ENCODE peak calls at places on chromosomes 5 and 9, in four cellular contexts. J is trophoblast cell, W is mesenchymal stem cell, A is H1. O is an unnamed sample.

GRCh38 chr9:22214497-22215031 is 205.5 kb upstream of the CDKN2B start:
- DNase-seq in A (no peak), J (no peak), W (peak; percentile 79), O (no peak)

GRCh38 chr5:73311291-73312110 is 137.1 kb downstream of the FOXD1 start:
- DNase-seq in W (peak; percentile 93), A (no peak), J (no peak), O (peak; percentile 32)

GRCh38 chr5:36688722-36689121 is 82.3 kb downstream of the SLC1A3 start:
- DNase-seq in W (peak; percentile 12), J (peak; percentile 27), A (no peak), O (no peak)

GRCh38 chr5:57594436-57594835 is 111.8 kb upstream of the ACTBL2 start:
- DNase-seq in J (no peak), A (no peak), W (no peak), O (no peak)

GRCh38 chr9:96383165-96383939 is at the start of gene SLC35D2:
- DNase-seq in A (no peak), J (peak; percentile 71), W (peak; percentile 70), O (peak; percentile 37)

GRCh38 chr5:31811210-31811609 is 172.3 kb downstream of the PDZD2 start:
- DNase-seq in J (peak; percentile 87), W (peak; percentile 89), A (no peak), O (no peak)

GRCh38 chr5:24899180-24899579 is 254.4 kb upstream of the CDH10 start:
- DNase-seq in A (no peak), J (no peak), W (peak; percentile 32), O (no peak)

GRCh38 chr5:171595801-171596231 is 176.4 kb downstream of the FGF18 start:
- DNase-seq in W (peak; percentile 57), J (no peak), A (no peak), O (no peak)

GRCh38 chr5:91038180-91038808 is 344.8 kb downstream of the ARRDC3 start:
- DNase-seq in J (no peak), A (no peak), W (no peak), O (no peak)

GRCh38 chr5:24623018-24623417 is 21.8 kb downstream of the CDH10 start:
- DNase-seq in W (no peak), A (no peak), J (no peak), O (no peak)

GRCh38 chr9:114285166-114285867 is 37.6 kb upstream of the ORM1 start:
- DNase-seq in W (peak; percentile 93), J (no peak), A (no peak), O (no peak)

GRCh38 chr5:77167695-77168111 is 42.8 kb upstream of the PDE8B start:
- DNase-seq in W (peak; percentile 81), A (no peak), J (no peak), O (no peak)

GRCh38 chr5:76473676-76474075 is 70.6 kb downstream of the IQGAP2 start:
- DNase-seq in W (no peak), J (no peak), A (no peak), O (no peak)

GRCh38 chr9:7097040-7097715 is 339.4 kb downstream of the KDM4C start:
- DNase-seq in A (no peak), J (no peak), W (no peak), O (no peak)

DNA sequence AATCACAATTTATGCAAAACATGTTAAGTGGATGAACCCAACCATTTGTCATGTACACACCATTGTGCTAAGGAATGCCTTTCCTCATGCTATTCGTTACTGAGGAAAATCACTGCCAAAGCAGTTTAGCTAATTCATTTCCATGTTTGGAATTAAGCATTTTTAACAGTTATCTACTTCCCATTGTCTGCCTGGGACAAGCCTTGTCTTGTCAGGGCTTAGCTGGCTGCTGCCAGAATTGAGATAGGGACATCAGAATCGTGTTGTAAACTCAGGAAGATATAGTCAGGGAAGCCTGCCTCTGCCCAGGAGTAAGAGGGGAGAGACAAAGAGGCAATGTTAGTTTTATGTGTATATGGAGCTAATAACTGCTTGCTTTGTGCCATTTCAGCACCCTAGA is 129.4 kb upstream of the MEF2C start:
- DNase-seq in W (no peak), A (no peak), J (no peak), O (no peak)
- H2BK12ac ChIP-seq in W (no peak overlapping the region), A (no peak overlapping the region), J (no peak overlapping the region), O (no peak overlapping the region)

DNA sequence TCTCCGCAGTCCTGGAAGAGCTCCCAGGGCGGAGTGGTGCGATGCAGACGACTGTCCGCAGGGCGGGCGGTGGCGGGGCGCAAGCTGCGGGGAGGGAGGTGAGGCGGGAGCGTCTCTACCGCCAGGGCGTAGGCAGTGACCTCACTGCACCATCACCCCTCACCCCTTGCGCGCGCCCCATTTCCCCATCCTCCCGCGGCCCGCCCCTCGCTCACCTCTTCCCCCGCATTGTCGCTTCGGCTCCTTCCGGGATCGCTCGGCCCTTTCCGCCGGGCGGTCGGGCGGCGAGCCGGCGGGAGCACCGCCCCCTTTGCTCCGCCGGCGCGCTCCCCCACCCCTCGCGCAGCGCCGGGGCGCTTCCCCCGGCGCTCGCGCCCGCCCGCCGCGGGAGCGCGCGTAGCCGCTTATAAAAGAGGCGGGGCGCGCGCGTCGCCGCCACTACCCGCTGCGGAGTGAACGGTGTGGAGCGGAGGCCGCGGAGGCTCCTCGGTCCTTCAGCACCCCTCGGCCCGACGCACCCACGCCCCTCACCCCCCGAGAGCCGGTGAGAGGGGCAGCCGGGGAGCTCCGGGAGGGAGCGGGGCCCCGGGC is at the start of gene SPTAN1:
- DNase-seq in A (peak; percentile 75), J (peak; percentile 64), W (peak; percentile 93), O (peak; percentile 93)
- H2BK120ac ChIP-seq in A (no peak within 1 kb of the TSS), J (peak within 1 kb of the TSS; percentile 64), W (peak within 1 kb of the TSS; percentile 95), O (no peak within 1 kb of the TSS)

GRCh38 chr9:38074441-38074943 is 5.5 kb upstream of the SHB start:
- DNase-seq in W (no peak), J (no peak), A (no peak), O (no peak)
- H3K4me3 ChIP-seq in W (no peak overlapping the region), J (no peak overlapping the region), A (no peak overlapping the region), O (no peak overlapping the region)

GRCh38 chr9:23683476-23684095 is 142.5 kb downstream of the ELAVL2 start:
- DNase-seq in J (no peak), W (peak; percentile 34), A (no peak), O (no peak)
- H2BK12ac ChIP-seq in J (peak overlapping the region; percentile 72), W (no peak overlapping the region), A (peak overlapping the region; percentile 77), O (no peak overlapping the region)

DNA sequence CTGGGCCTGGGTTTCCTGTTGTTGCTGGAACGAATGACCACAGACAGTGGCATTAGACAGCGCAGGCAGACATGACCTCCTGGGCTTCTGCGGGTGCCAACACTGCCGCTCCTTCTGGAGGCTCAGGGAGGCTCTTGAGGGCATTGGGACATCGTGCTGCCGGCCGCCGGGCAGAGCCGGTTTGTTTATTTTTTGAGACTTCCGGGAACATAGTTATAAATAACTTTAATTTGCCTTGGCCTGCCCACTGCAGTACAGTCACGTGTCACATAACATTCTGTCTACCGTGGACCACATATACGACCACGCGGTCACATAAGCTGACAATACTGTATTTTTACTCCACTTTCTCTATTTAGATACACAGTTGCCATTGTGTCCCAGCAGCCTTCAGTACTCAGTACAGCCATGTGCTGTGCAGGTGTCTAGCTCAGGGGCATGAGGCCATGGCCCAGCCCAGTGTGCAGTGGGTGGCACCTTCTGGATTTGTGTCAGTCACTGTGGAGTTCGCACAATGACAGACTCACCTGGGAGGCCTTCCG is 8.2 kb upstream of the TOR4A start:
- DNase-seq in J (no peak), W (peak; percentile 92), A (no peak), O (no peak)
- H2BK120ac ChIP-seq in J (no peak overlapping the region), W (peak overlapping the region; percentile 91), A (no peak overlapping the region), O (no peak overlapping the region)

GRCh38 chr5:38257236-38258036 is 923 bp upstream of the EGFLAM start:
- DNase-seq in J (no peak), W (peak; percentile 9), A (no peak), O (peak; percentile 32)

GRCh38 chr5:38259062-38259857 is 901 bp downstream of the EGFLAM start:
- DNase-seq in W (no peak), J (no peak), A (no peak), O (no peak)

GRCh38 chr5:38253759-38254158 is 4.6 kb upstream of the EGFLAM start:
- DNase-seq in A (no peak), J (no peak), W (no peak), O (no peak)

GRCh38 chr5:38258037-38258318 is 381 bp upstream of the EGFLAM start:
- DNase-seq in J (no peak), W (no peak), A (no peak), O (no peak)

DNA sequence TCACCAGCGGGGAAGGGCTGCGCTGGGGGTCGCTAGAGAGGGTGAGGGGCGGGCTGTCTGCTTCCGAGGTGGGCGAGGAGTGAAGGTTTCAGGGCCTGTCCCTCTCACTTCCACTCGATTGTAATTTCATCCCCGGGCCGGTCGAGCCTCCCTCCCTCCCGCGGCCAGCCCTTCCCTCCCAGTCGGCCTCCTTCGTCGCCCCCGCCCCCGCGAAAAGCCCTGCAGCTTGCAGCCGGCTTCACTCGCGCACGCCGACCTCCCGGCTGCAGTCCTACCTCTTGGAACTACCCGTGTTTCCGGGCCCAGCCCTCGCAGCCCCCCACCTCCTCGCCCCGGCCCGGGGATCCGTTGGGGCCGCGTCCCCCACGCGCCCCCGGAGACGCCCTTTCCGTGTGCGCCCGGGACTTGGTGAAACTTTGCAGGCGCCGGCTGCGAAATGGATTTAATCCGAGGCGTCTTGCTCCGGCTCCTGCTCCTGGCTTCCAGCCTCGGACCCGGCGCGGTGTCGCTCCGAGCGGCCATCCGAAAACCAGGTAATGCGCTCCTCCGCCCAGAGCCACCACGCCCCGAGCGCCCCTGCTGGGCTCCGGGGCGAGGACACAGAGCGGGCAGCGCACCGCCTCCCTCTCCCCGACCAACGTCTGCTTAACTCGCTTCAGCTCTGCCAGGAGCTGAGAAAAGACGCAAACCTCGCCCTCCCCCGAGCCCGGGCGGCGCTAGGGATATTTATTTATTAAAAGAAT is at the start of gene EGFLAM:
- DNase-seq in W (peak; percentile 39), J (no peak), A (peak; percentile 43), O (peak; percentile 56)
- H3K4me3 ChIP-seq in W (peak within 1 kb of the TSS; percentile 32), J (peak within 1 kb of the TSS; percentile 25), A (peak within 1 kb of the TSS; percentile 51), O (peak within 1 kb of the TSS; percentile 32)

GRCh38 chr9:3177921-3178320 is 334.0 kb upstream of the PUM3 start:
- DNase-seq in W (no peak), A (no peak), J (no peak), O (no peak)

GRCh38 chr9:3177362-3177761 is 333.5 kb upstream of the PUM3 start:
- DNase-seq in J (no peak), A (no peak), W (no peak), O (no peak)

GRCh38 chr9:3173374-3173773 is 329.5 kb upstream of the PUM3 start:
- DNase-seq in W (no peak), A (no peak), J (no peak), O (no peak)
- H2BK12ac ChIP-seq in W (no peak overlapping the region), A (no peak overlapping the region), J (no peak overlapping the region), O (no peak overlapping the region)

DNA sequence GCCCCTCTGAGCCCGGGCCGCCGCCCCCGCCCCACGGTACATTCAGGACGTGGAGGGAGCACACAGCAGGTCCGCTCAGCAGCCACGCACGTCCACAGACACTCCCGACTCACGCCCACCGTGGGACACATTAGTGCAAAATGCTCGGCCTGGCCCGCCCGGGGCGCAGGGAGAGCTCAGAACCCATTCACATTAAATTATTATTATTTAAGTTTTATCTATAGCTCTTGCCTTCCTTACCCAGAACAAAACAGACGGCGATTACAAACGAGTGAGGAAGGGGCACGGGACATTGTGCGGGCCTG is 47.5 kb upstream of the UBAC1 start:
- DNase-seq in W (no peak), A (no peak), J (no peak), O (no peak)
- H2BK120ac ChIP-seq in W (peak overlapping the region; percentile 86), A (no peak overlapping the region), J (no peak overlapping the region), O (no peak overlapping the region)

O was measured in neuronal stem cell.